ENCODE peak calls at places on chromosomes 11 and 22, in five cellular contexts. One of them, this sample, is unnamed.

GRCh38 chr22:47625531-47626427 is 863.3 kb downstream of the TBC1D22A start:
- DNase-seq in H1: no peak
- DNase-seq in HepG2: no peak
- DNase-seq in A549: no peak
- DNase-seq in IMR-90: no peak
- DNase-seq in this sample: no peak

GRCh38 chr11:83681944-83682644 is 395.9 kb upstream of the CCDC90B start:
- DNase-seq in HepG2: no peak
- DNase-seq in IMR-90: no peak
- DNase-seq in A549: no peak
- DNase-seq in H1: no peak
- DNase-seq in this sample: no peak

GRCh38 chr11:92941676-92942571 is 27.5 kb upstream of the MTNR1B start:
- DNase-seq in H1: no peak
- DNase-seq in IMR-90: peak; percentile 50
- DNase-seq in A549: peak; percentile 40
- DNase-seq in HepG2: peak; percentile 23
- DNase-seq in this sample: peak; percentile 45

GRCh38 chr11:80327971-80328614 is 887.3 kb upstream of the TENM4 start:
- DNase-seq in IMR-90: no peak
- DNase-seq in A549: no peak
- DNase-seq in HepG2: no peak
- DNase-seq in H1: no peak
- DNase-seq in this sample: no peak

GRCh38 chr11:43212279-43212678 is 99.5 kb upstream of the API5 start:
- DNase-seq in A549: no peak
- DNase-seq in IMR-90: no peak
- DNase-seq in H1: peak; percentile 58
- DNase-seq in HepG2: no peak
- DNase-seq in this sample: no peak

GRCh38 chr11:20367313-20367948 is 3.9 kb downstream of the HTATIP2 start:
- DNase-seq in H1: no peak
- DNase-seq in HepG2: peak; percentile 24
- DNase-seq in IMR-90: peak; percentile 94
- DNase-seq in A549: peak; percentile 90
- DNase-seq in this sample: peak; percentile 79

GRCh38 chr11:101497292-101497691 is 86.5 kb downstream of the TRPC6 start:
- DNase-seq in H1: no peak
- DNase-seq in IMR-90: peak; percentile 7
- DNase-seq in HepG2: no peak
- DNase-seq in A549: no peak
- DNase-seq in this sample: no peak

GRCh38 chr11:69657911-69658605 is 17.1 kb downstream of the LTO1 start:
- DNase-seq in H1: peak; percentile 69
- DNase-seq in HepG2: peak; percentile 97
- DNase-seq in IMR-90: peak; percentile 33
- DNase-seq in A549: no peak
- DNase-seq in this sample: no peak

GRCh38 chr11:130024356-130024755 is 21.7 kb upstream of the PRDM10 start:
- DNase-seq in IMR-90: no peak
- DNase-seq in H1: no peak
- DNase-seq in A549: no peak
- DNase-seq in HepG2: no peak
- DNase-seq in this sample: no peak

GRCh38 chr11:84901986-84902385 is 725.2 kb downstream of the DLG2 start:
- DNase-seq in A549: no peak
- DNase-seq in HepG2: no peak
- DNase-seq in H1: no peak
- DNase-seq in IMR-90: peak; percentile 37
- DNase-seq in this sample: no peak

GRCh38 chr22:38172489-38173155 is 9.0 kb downstream of the PLA2G6 start:
- DNase-seq in A549: no peak
- DNase-seq in IMR-90: peak; percentile 65
- DNase-seq in H1: no peak
- DNase-seq in HepG2: peak; percentile 66
- DNase-seq in this sample: no peak

GRCh38 chr22:46036558-46037408 is 59.8 kb upstream of the WNT7B start:
- DNase-seq in HepG2: peak; percentile 65
- DNase-seq in A549: peak; percentile 65
- DNase-seq in IMR-90: no peak
- DNase-seq in H1: no peak
- DNase-seq in this sample: no peak

GRCh38 chr11:63020671-63021255 is 5.1 kb upstream of the SLC22A8 start:
- DNase-seq in H1: peak; percentile 97
- DNase-seq in A549: peak; percentile 36
- DNase-seq in IMR-90: no peak
- DNase-seq in HepG2: no peak
- DNase-seq in this sample: peak; percentile 55

GRCh38 chr11:114076974-114077373 is 17.5 kb downstream of the ZBTB16 start:
- DNase-seq in IMR-90: no peak
- DNase-seq in A549: no peak
- DNase-seq in H1: no peak
- DNase-seq in HepG2: no peak
- DNase-seq in this sample: no peak

DNA sequence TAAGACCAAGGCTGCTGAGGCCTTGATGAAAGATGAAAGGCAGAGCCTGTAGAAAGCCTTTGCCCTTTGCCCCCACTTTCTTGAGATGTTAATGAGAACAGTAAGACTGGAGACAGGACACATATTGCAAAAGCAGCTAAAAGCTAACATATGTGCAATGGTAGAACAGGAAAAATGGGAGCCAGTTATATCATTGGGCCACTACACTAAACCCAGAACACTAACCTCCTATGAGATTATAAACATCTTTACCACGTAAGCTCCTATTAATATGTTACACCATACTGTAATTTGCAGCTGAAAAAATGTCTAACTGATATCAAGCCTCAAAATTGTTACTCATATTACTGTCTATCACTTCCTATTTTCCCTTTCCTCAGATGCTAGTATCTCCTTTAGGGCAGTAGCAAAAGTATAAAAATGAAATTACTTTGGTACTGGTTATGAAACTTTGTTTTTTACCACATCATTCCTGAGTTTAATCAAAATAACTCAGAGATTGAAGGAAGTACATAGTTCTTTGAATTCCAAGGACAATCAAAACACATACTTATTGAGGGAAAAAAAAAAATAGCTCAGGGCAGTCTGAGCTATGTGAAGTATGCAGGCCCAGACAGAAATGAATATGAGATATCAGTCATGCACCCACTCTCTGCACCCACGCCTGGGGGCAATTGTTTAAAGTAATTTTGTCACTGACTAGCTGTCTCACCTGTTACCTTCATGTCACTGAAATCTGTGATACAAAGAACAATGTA is 9.1 kb downstream of the HPS5 start:
- DNase-seq in IMR-90: peak; percentile 44
- DNase-seq in A549: no peak
- DNase-seq in H1: no peak
- DNase-seq in HepG2: no peak
- DNase-seq in this sample: no peak
- TF ChIP-seq MAFK in IMR-90: no peak
- TF ChIP-seq MAFK in A549: no peak
- TF ChIP-seq MAFK in H1: no peak
- TF ChIP-seq MAFK in HepG2: no peak
- TF ChIP-seq MAFK in this sample: no peak

GRCh38 chr11:2586091-2586792 is 113.6 kb downstream of the KCNQ1OT1 start:
- DNase-seq in A549: no peak
- DNase-seq in H1: no peak
- DNase-seq in IMR-90: no peak
- DNase-seq in HepG2: no peak
- DNase-seq in this sample: no peak

GRCh38 chr11:2588809-2589537 is 110.8 kb downstream of the KCNQ1OT1 start:
- DNase-seq in IMR-90: no peak
- DNase-seq in A549: no peak
- DNase-seq in H1: no peak
- DNase-seq in HepG2: no peak
- DNase-seq in this sample: peak; percentile 5

GRCh38 chr11:2586793-2587131 is 113.0 kb downstream of the KCNQ1OT1 start:
- DNase-seq in IMR-90: no peak
- DNase-seq in HepG2: no peak
- DNase-seq in H1: no peak
- DNase-seq in A549: no peak
- DNase-seq in this sample: no peak

GRCh38 chr11:2587976-2588748 is 111.6 kb downstream of the KCNQ1OT1 start:
- DNase-seq in IMR-90: no peak
- DNase-seq in HepG2: no peak
- DNase-seq in A549: no peak
- DNase-seq in H1: no peak
- DNase-seq in this sample: no peak

GRCh38 chr11:2587132-2587930 is 112.5 kb downstream of the KCNQ1OT1 start:
- DNase-seq in IMR-90: no peak
- DNase-seq in A549: no peak
- DNase-seq in HepG2: no peak
- DNase-seq in H1: no peak
- DNase-seq in this sample: no peak
- TF ChIP-seq MAFK in IMR-90: no peak
- TF ChIP-seq MAFK in A549: no peak
- TF ChIP-seq MAFK in HepG2: no peak
- TF ChIP-seq MAFK in H1: no peak
- TF ChIP-seq MAFK in this sample: no peak

GRCh38 chr11:77024745-77025144 is 9.5 kb upstream of the B3GNT6 start:
- DNase-seq in IMR-90: no peak
- DNase-seq in A549: no peak
- DNase-seq in H1: no peak
- DNase-seq in HepG2: no peak
- DNase-seq in this sample: no peak
- TF ChIP-seq MAFK in IMR-90: no peak
- TF ChIP-seq MAFK in A549: no peak
- TF ChIP-seq MAFK in H1: no peak
- TF ChIP-seq MAFK in HepG2: no peak
- TF ChIP-seq MAFK in this sample: no peak

GRCh38 chr11:73982990-73983763 is 534 bp upstream of the UCP2 start:
- DNase-seq in A549: peak; percentile 99
- DNase-seq in HepG2: peak; percentile 94
- DNase-seq in IMR-90: peak; percentile 85
- DNase-seq in H1: peak; percentile 91
- DNase-seq in this sample: peak; percentile 99

GRCh38 chr11:73980001-73980960 is 2.4 kb downstream of the UCP2 start:
- DNase-seq in IMR-90: peak; percentile 20
- DNase-seq in H1: no peak
- DNase-seq in A549: no peak
- DNase-seq in HepG2: peak; percentile 38
- DNase-seq in this sample: peak; percentile 76

GRCh38 chr11:73978576-73979086 is 4.0 kb downstream of the UCP2 start:
- DNase-seq in HepG2: no peak
- DNase-seq in H1: no peak
- DNase-seq in A549: no peak
- DNase-seq in IMR-90: peak; percentile 24
- DNase-seq in this sample: no peak

GRCh38 chr11:73982595-73982989 is at the start of gene UCP2:
- DNase-seq in IMR-90: peak; percentile 73
- DNase-seq in HepG2: no peak
- DNase-seq in H1: no peak
- DNase-seq in A549: peak; percentile 81
- DNase-seq in this sample: peak; percentile 91

GRCh38 chr11:73981051-73981805 is 1.4 kb downstream of the UCP2 start:
- DNase-seq in HepG2: no peak
- DNase-seq in A549: no peak
- DNase-seq in IMR-90: no peak
- DNase-seq in H1: no peak
- DNase-seq in this sample: no peak
- TF ChIP-seq MAFK in HepG2: no peak
- TF ChIP-seq MAFK in A549: no peak
- TF ChIP-seq MAFK in IMR-90: no peak
- TF ChIP-seq MAFK in H1: no peak
- TF ChIP-seq MAFK in this sample: no peak

DNA sequence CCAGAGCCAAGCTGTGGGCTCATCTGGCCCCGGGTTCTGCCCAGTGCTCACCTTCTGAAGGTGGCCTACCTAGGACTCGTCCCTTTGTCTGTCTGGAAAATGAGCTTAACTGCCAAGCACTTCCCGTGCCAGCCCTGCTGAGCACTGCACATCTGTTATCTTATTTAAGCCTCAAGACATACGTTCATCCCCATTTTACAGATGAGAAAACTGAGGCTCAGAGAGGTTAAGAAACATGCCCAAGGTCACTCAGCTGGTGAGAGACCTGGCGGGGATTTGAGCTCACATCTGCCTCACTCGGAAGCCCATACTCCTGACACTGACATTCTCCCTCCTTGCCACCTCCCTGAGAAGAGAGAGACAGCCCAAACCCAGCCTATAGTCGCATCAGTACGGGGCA is 226.2 kb downstream of the MN1 start:
- DNase-seq in A549: no peak
- DNase-seq in HepG2: no peak
- DNase-seq in H1: no peak
- DNase-seq in IMR-90: no peak
- DNase-seq in this sample: no peak
- TF ChIP-seq MAFK in A549: no peak
- TF ChIP-seq MAFK in HepG2: no peak
- TF ChIP-seq MAFK in H1: no peak
- TF ChIP-seq MAFK in IMR-90: no peak
- TF ChIP-seq MAFK in this sample: no peak

GRCh38 chr11:2797741-2798361 is 87.7 kb downstream of the CDKN1C start:
- DNase-seq in HepG2: no peak
- DNase-seq in IMR-90: no peak
- DNase-seq in H1: peak; percentile 34
- DNase-seq in A549: no peak
- DNase-seq in this sample: no peak
- TF ChIP-seq MAFK in HepG2: no peak
- TF ChIP-seq MAFK in IMR-90: no peak
- TF ChIP-seq MAFK in H1: no peak
- TF ChIP-seq MAFK in A549: no peak
- TF ChIP-seq MAFK in this sample: no peak